ENCODE peak calls at places on chromosomes 6 and 20, in six cellular contexts. S is endothelial cell, J is C1 segment of cervical spinal cord, T is Panc1, I is breast epithelium, C is H7. W is an unnamed sample.

GRCh38 chr20:47857994-47858557 is 72.8 kb upstream of the SULF2 start:
- DNase-seq in C (no peak), S (no peak), I (no peak), J (no peak), T (no peak), W (no peak)

GRCh38 chr6:140401666-140402255 is 1027.3 kb upstream of the CITED2 start:
- DNase-seq in J (no peak), C (no peak), S (no peak), T (no peak), I (no peak), W (no peak)

GRCh38 chr6:137352859-137353258 is 133.7 kb upstream of the IFNGR1 start:
- DNase-seq in J (no peak), C (no peak), I (no peak), T (no peak), S (no peak), W (no peak)

GRCh38 chr6:150418825-150419594 is 50.2 kb downstream of the IYD start:
- DNase-seq in C (peak), J (peak), I (no peak), S (peak), T (no peak), W (peak)

GRCh38 chr6:90370493-90370959 is 73.9 kb upstream of the BACH2 start:
- DNase-seq in S (no peak), C (no peak), I (no peak), T (no peak), J (no peak), W (no peak)

GRCh38 chr6:145070791-145071190 is 664.5 kb downstream of the EPM2A start:
- DNase-seq in J (no peak), T (no peak), I (no peak), C (no peak), S (no peak), W (peak)

GRCh38 chr6:31799781-31800180 is 4.2 kb upstream of the VARS1 start:
- DNase-seq in I (no peak), C (no peak), S (no peak), J (no peak), T (no peak), W (no peak)

GRCh38 chr6:30037182-30037788 is 23.8 kb upstream of the POLR1H start:
- DNase-seq in S (no peak), J (no peak), I (no peak), C (peak), T (no peak), W (peak)

GRCh38 chr20:50438986-50439407 is 71.2 kb upstream of the PTPN1 start:
- DNase-seq in S (no peak), C (no peak), T (peak), I (no peak), J (no peak), W (peak)

GRCh38 chr6:30741789-30742315 is 635 bp downstream of the FLOT1 start:
- DNase-seq in C (no peak), J (no peak), T (no peak), S (no peak), I (no peak), W (no peak)

W was measured in fibroblast of villous mesenchyme.